ENCODE peak calls at places on chromosome 14, in six cellular contexts. Y is fibroblast of mammary gland; B is WERI-Rb-1; N is CD8-positive, alpha-beta T cell; T is AG09309; L is GM12878. R is an unnamed sample.

GRCh38 chr14:38828183-38828877 is 274.7 kb downstream of the SEC23A start:
- DNase-seq in Y (no peak), B (no peak), N (no peak), T (no peak), L (no peak), R (no peak)

GRCh38 chr14:101444116-101444515 is 117.2 kb upstream of the DIO3 start:
- DNase-seq in Y (peak; percentile 87), B (no peak), N (no peak), T (peak; percentile 52), L (no peak), R (no peak)

GRCh38 chr14:103739793-103740501 is 24.3 kb downstream of the ZFYVE21 start:
- DNase-seq in Y (no peak), B (no peak), N (no peak), T (no peak), L (no peak), R (no peak)

GRCh38 chr14:59570122-59570521 is 6.5 kb downstream of the CCDC175 start:
- DNase-seq in Y (no peak), B (no peak), N (no peak), T (no peak), L (no peak), R (no peak)

GRCh38 chr14:94158239-94158888 is 15.8 kb upstream of the PPP4R4 start:
- DNase-seq in Y (no peak), B (no peak), N (peak; percentile 48), T (no peak), L (no peak), R (no peak)

GRCh38 chr14:31266437-31267331 is 59.1 kb upstream of the HECTD1 start:
- DNase-seq in Y (no peak), B (no peak), N (no peak), T (no peak), L (no peak), R (no peak)

GRCh38 chr14:21978999-21979314 is 305.3 kb upstream of the OR4E1 start:
- DNase-seq in Y (no peak), B (no peak), N (no peak), T (no peak), L (no peak), R (no peak)

GRCh38 chr14:101227611-101228594 is 324.4 kb upstream of the RTL1 start:
- DNase-seq in Y (no peak), B (no peak), N (no peak), T (no peak), L (no peak), R (no peak)

GRCh38 chr14:65485516-65485915 is 73.0 kb downstream of the FUT8 start:
- DNase-seq in Y (no peak), B (no peak), N (no peak), T (no peak), L (no peak), R (no peak)

GRCh38 chr14:71711619-71712018 is 220.6 kb upstream of the RGS6 start:
- DNase-seq in Y (peak; percentile 94), B (no peak), N (no peak), T (peak; percentile 91), L (no peak), R (peak; percentile 91)

GRCh38 chr14:77026166-77026929 is 2.2 kb downstream of the IRF2BPL start:
- DNase-seq in Y (no peak), B (no peak), N (no peak), T (no peak), L (no peak), R (no peak)

GRCh38 chr14:64421166-64421565 is 33.0 kb downstream of the MTHFD1 start:
- DNase-seq in Y (peak; percentile 73), B (no peak), N (no peak), T (peak; percentile 32), L (no peak), R (no peak)

GRCh38 chr14:89502966-89503365 is 85.9 kb upstream of the FOXN3 start:
- DNase-seq in Y (no peak), B (no peak), N (no peak), T (no peak), L (no peak), R (no peak)

GRCh38 chr14:101476931-101477553 is 84.3 kb upstream of the DIO3 start:
- DNase-seq in Y (no peak), B (peak; percentile 81), N (no peak), T (no peak), L (no peak), R (no peak)

GRCh38 chr14:104171029-104171697 is 32.8 kb downstream of the KIF26A start:
- DNase-seq in Y (no peak), B (no peak), N (no peak), T (no peak), L (no peak), R (no peak)

GRCh38 chr14:57364659-57365450 is 25.5 kb upstream of the NAA30 start:
- DNase-seq in Y (no peak), B (no peak), N (no peak), T (no peak), L (no peak), R (no peak)

GRCh38 chr14:70714055-70714550 is 72.4 kb downstream of the TTC9 start:
- DNase-seq in Y (peak; percentile 63), B (peak; percentile 50), N (peak; percentile 46), T (peak; percentile 17), L (peak; percentile 50), R (no peak)

GRCh38 chr14:70635971-70636595 is 5.6 kb upstream of the TTC9 start:
- DNase-seq in Y (peak; percentile 6), B (no peak), N (no peak), T (no peak), L (no peak), R (no peak)

GRCh38 chr14:104891664-104892500 is 26.8 kb downstream of the CEP170B start:
- DNase-seq in Y (no peak), B (peak; percentile 7), N (no peak), T (no peak), L (no peak), R (no peak)

GRCh38 chr14:22375321-22375930 is 213.6 kb downstream of the DAD1 start:
- DNase-seq in Y (peak; percentile 61), B (peak; percentile 16), N (no peak), T (no peak), L (no peak), R (peak; percentile 17)

GRCh38 chr14:22572562-22573058 is 16.4 kb downstream of the DAD1 start:
- DNase-seq in Y (peak; percentile 30), B (no peak), N (no peak), T (peak; percentile 46), L (no peak), R (no peak)

GRCh38 chr14:32470161-32470705 is 141.1 kb downstream of the AKAP6 start:
- DNase-seq in Y (no peak), B (no peak), N (no peak), T (no peak), L (no peak), R (peak; percentile 69)

GRCh38 chr14:90630407-90630806 is 185.8 kb downstream of the TTC7B start:
- DNase-seq in Y (no peak), B (no peak), N (no peak), T (no peak), L (no peak), R (no peak)
- H3K4me3 ChIP-seq in Y (no peak overlapping the region), B (no peak overlapping the region), N (no peak overlapping the region), T (no peak overlapping the region), L (no peak overlapping the region), R (no peak overlapping the region)

GRCh38 chr14:99936738-99937474 is 128.3 kb upstream of the EVL start:
- DNase-seq in Y (no peak), B (no peak), N (no peak), T (no peak), L (peak; percentile 62), R (no peak)
- TF ChIP-seq CTCF in Y (no peak), B (peak; percentile 40), N (no peak), T (no peak), L (peak; percentile 29), R (no peak)

DNA sequence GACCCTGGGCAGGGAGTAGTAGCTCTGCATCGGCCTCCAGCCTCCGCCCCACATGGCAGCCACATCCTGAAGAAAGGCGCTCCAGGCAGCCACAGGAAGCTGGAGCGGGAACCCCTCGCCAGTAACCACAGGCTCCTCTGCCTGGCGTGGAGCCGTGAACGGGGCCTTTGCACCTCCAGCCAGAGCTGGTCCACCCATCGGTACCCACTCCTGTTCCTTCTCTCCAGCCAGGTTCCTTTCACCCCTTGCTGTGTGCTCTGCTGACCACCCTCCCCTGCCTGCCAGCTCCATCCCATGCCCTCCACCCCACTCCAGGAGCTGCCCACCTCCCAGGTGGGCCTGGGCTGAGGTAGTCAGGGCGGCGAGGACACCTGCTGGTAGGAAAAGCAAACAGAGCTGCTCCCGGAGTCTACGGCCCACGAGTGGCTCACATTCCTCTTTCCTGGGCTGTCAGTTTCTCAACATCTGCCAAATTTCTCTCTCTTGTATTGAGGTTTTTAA is 2.7 kb downstream of the TGFB3 start:
- DNase-seq in Y (peak; percentile 57), B (peak; percentile 57), N (no peak), T (no peak), L (no peak), R (no peak)
- H3K4me3 ChIP-seq in Y (peak overlapping the region; percentile 63), B (no peak overlapping the region), N (no peak overlapping the region), T (peak overlapping the region; percentile 6), L (no peak overlapping the region), R (no peak overlapping the region)

DNA sequence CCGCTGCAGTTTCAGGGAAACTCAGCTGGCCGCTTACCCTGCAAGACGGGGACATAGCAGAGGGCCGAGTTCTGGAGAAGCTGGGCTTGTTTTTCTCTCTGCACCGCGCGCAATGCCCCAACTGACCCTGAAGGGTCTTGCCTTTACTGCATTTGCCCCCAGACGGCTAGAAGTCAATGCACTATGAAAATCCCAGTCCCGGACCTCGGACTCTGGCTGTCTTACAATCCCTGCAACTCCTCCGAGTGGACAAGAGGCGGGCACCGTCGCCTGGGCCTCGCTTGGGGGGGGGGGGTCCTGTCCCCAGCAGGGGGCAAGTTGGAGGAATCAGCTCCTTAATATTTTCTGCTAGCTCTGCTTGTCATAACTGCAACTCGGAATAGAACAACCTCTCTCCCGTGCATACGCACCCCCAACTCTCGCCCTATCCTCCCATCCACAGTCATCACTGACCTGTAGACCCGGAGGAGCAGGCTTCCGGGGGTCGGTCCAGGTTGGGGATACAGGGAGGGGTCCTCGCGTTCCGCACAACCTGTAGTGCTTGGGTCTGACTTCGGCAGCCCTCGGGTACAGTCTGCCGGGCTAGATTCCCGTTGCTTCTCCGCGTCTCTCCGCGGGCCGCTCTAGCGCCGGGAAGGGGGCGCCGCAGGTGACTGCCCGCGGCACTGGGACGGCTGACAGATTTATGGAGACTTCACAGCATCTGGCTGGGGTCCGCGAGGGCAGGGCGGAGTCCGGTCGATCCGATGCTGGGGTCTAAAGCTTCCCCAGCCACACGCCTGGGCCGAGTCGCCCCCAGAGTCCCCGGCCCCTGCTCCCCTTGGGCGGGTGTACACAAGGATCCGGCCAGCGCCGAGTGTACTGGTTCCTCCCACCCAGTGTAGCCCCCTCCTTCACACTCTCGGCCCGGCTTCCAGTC is 3.3 kb upstream of the PAX9 start:
- DNase-seq in Y (no peak), B (no peak), N (no peak), T (no peak), L (no peak), R (no peak)
- TF ChIP-seq CTCF in Y (no peak), B (no peak), N (no peak), T (no peak), L (no peak), R (no peak)

GRCh38 chr14:56172074-56172473 is 53.9 kb downstream of the PELI2 start:
- DNase-seq in Y (no peak), B (no peak), N (no peak), T (no peak), L (no peak), R (no peak)

GRCh38 chr14:56170877-56171422 is 52.7 kb downstream of the PELI2 start:
- DNase-seq in Y (no peak), B (no peak), N (no peak), T (no peak), L (no peak), R (no peak)

GRCh38 chr14:56175773-56176172 is 57.6 kb downstream of the PELI2 start:
- DNase-seq in Y (no peak), B (no peak), N (no peak), T (no peak), L (no peak), R (no peak)

GRCh38 chr14:56172571-56172971 is 54.4 kb downstream of the PELI2 start:
- DNase-seq in Y (peak; percentile 88), B (no peak), N (no peak), T (peak; percentile 31), L (no peak), R (peak; percentile 31)

GRCh38 chr14:56173360-56173922 is 55.2 kb downstream of the PELI2 start:
- DNase-seq in Y (no peak), B (no peak), N (no peak), T (no peak), L (no peak), R (no peak)
- H3K4me3 ChIP-seq in Y (no peak overlapping the region), B (no peak overlapping the region), N (no peak overlapping the region), T (no peak overlapping the region), L (no peak overlapping the region), R (no peak overlapping the region)